ENCODE peak calls at places on chromosomes 3 and 15, in seven cellular contexts. V is glutamatergic neuron, C is fibroblast of lung, B is cardiac muscle cell, O is OCI-LY7, H is fibroblast of the aortic adventitia, R is heart right ventricle. Q is an unnamed sample.

GRCh38 chr3:99846472-99846871 is 28.8 kb downstream of the CMSS1 start:
- DNase-seq in V (no peak), C (peak), B (peak), O (no peak), H (peak), R (no peak), Q (peak)

GRCh38 chr3:30059240-30059639 is 547.2 kb upstream of the TGFBR2 start:
- DNase-seq in V (no peak), C (no peak), B (no peak), O (no peak), H (no peak), R (no peak), Q (no peak)

GRCh38 chr3:5013021-5013906 is 34.0 kb downstream of the BHLHE40 start:
- DNase-seq in V (no peak), C (peak), B (no peak), O (no peak), H (peak), R (no peak), Q (peak)

GRCh38 chr3:66536791-66537190 is 36.0 kb upstream of the LRIG1 start:
- DNase-seq in V (no peak), C (no peak), B (no peak), O (no peak), H (no peak), R (no peak), Q (no peak)

GRCh38 chr15:43968551-43968950 is 141.7 kb downstream of the WDR76 start:
- DNase-seq in V (no peak), C (no peak), B (no peak), O (no peak), H (no peak), R (no peak), Q (no peak)

GRCh38 chr15:80584973-80585372 is 110.1 kb upstream of the ABHD17C start:
- DNase-seq in V (no peak), C (no peak), B (peak), O (no peak), H (peak), R (no peak), Q (no peak)

GRCh38 chr15:69807752-69808151 is 290.0 kb downstream of the TLE3 start:
- DNase-seq in V (no peak), C (peak), B (peak), O (no peak), H (no peak), R (peak), Q (no peak)

GRCh38 chr3:187066228-187066995 is 72.9 kb downstream of the RPL39L start:
- DNase-seq in V (no peak), C (peak), B (peak), O (peak), H (peak), R (no peak), Q (peak)

GRCh38 chr15:63506537-63507035 is 2.2 kb downstream of the USP3 start:
- DNase-seq in V (no peak), C (peak), B (no peak), O (peak), H (no peak), R (no peak), Q (peak)

GRCh38 chr3:55571913-55572312 is 84.8 kb upstream of the WNT5A start:
- DNase-seq in V (no peak), C (peak), B (peak), O (no peak), H (no peak), R (peak), Q (no peak)

GRCh38 chr15:98684441-98684840 is 36.1 kb downstream of the IGF1R start:
- DNase-seq in V (no peak), C (peak), B (peak), O (no peak), H (peak), R (no peak), Q (peak)

GRCh38 chr15:99485153-99485947 is 80.4 kb upstream of the MEF2A start:
- DNase-seq in V (no peak), C (no peak), B (no peak), O (no peak), H (no peak), R (no peak), Q (no peak)

GRCh38 chr15:84893607-84894006 is 9.1 kb downstream of the SLC28A1 start:
- DNase-seq in V (no peak), C (no peak), B (no peak), O (no peak), H (no peak), R (no peak), Q (no peak)

GRCh38 chr3:30227571-30228301 is 378.7 kb upstream of the TGFBR2 start:
- DNase-seq in V (no peak), C (peak), B (peak), O (no peak), H (peak), R (no peak), Q (peak)

GRCh38 chr3:103393395-103394186 is 958.8 kb downstream of the ZPLD1 start:
- DNase-seq in V (no peak), C (peak), B (no peak), O (no peak), H (no peak), R (no peak), Q (peak)

GRCh38 chr3:189573004-189573403 is 58.2 kb upstream of the TP63 start:
- DNase-seq in V (no peak), C (peak), B (peak), O (no peak), H (peak), R (no peak), Q (no peak)

GRCh38 chr3:183211390-183211789 is 41.7 kb upstream of the B3GNT5 start:
- DNase-seq in V (no peak), C (no peak), B (no peak), O (no peak), H (no peak), R (peak), Q (no peak)

DNA sequence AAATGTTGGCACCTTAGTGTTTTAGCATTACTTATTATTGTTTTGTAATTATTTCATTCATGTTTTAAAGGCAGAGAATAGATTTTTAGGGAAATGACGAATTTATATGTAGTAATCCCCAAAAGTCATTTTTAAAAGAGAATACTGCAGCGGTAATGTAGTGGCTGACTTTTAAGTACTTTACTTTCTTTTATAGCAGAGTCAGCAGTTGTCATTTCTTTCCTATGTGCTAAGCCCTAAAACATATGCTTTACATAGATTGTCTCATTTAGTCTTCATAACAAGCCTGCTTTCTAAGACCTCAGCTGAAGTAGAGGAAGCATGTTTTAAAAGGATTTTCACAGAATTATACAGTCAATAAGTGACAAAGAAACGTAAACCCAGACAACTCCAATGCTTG is 102.1 kb upstream of the PEX5L start:
- DNase-seq in V (no peak), C (no peak), B (no peak), O (no peak), H (no peak), R (no peak), Q (no peak)
- TF ChIP-seq CTCF in V (no peak), C (no peak), B (no peak), O (no peak), H (no peak), R (no peak), Q (no peak)

GRCh38 chr3:23884481-23884880 is 32.3 kb downstream of the NKIRAS1 start:
- DNase-seq in V (no peak), C (no peak), B (no peak), O (no peak), H (no peak), R (no peak), Q (no peak)
- TF ChIP-seq CTCF in V (no peak), C (peak), B (peak), O (peak), H (peak), R (no peak), Q (peak)

GRCh38 chr3:139427283-139428060 is 38.0 kb upstream of the COPB2 start:
- DNase-seq in V (no peak), C (peak), B (peak), O (peak), H (peak), R (no peak), Q (peak)
- TF ChIP-seq CTCF in V (peak), C (peak), B (peak), O (peak), H (peak), R (peak), Q (peak)

GRCh38 chr15:65087411-65087810 is 10.9 kb downstream of the KBTBD13 start:
- DNase-seq in V (no peak), C (no peak), B (no peak), O (no peak), H (no peak), R (no peak), Q (no peak)
- TF ChIP-seq CTCF in V (no peak), C (no peak), B (no peak), O (no peak), H (no peak), R (no peak), Q (no peak)

GRCh38 chr15:82647045-82647834 is at the start of gene CPEB1:
- DNase-seq in V (peak), C (peak), B (peak), O (no peak), H (peak), R (peak), Q (peak)

GRCh38 chr15:82647835-82648256 is 683 bp upstream of the CPEB1 start:
- DNase-seq in V (peak), C (no peak), B (no peak), O (no peak), H (no peak), R (peak), Q (no peak)

GRCh38 chr15:82649226-82649999 is 2.2 kb upstream of the CPEB1 start:
- DNase-seq in V (no peak), C (no peak), B (no peak), O (no peak), H (no peak), R (no peak), Q (no peak)

GRCh38 chr15:82650046-82650670 is 3.0 kb upstream of the CPEB1 start:
- DNase-seq in V (no peak), C (no peak), B (no peak), O (no peak), H (no peak), R (no peak), Q (no peak)

GRCh38 chr15:82648257-82649103 is 1.3 kb upstream of the CPEB1 start:
- DNase-seq in V (peak), C (no peak), B (peak), O (no peak), H (no peak), R (no peak), Q (peak)
- TF ChIP-seq CTCF in V (no peak), C (no peak), B (no peak), O (no peak), H (no peak), R (no peak), Q (no peak)

GRCh38 chr3:11611271-11611893 is 32.3 kb downstream of the VGLL4 start:
- DNase-seq in V (no peak), C (peak), B (no peak), O (no peak), H (no peak), R (no peak), Q (no peak)
- TF ChIP-seq CTCF in V (no peak), C (no peak), B (no peak), O (no peak), H (no peak), R (no peak), Q (no peak)

DNA sequence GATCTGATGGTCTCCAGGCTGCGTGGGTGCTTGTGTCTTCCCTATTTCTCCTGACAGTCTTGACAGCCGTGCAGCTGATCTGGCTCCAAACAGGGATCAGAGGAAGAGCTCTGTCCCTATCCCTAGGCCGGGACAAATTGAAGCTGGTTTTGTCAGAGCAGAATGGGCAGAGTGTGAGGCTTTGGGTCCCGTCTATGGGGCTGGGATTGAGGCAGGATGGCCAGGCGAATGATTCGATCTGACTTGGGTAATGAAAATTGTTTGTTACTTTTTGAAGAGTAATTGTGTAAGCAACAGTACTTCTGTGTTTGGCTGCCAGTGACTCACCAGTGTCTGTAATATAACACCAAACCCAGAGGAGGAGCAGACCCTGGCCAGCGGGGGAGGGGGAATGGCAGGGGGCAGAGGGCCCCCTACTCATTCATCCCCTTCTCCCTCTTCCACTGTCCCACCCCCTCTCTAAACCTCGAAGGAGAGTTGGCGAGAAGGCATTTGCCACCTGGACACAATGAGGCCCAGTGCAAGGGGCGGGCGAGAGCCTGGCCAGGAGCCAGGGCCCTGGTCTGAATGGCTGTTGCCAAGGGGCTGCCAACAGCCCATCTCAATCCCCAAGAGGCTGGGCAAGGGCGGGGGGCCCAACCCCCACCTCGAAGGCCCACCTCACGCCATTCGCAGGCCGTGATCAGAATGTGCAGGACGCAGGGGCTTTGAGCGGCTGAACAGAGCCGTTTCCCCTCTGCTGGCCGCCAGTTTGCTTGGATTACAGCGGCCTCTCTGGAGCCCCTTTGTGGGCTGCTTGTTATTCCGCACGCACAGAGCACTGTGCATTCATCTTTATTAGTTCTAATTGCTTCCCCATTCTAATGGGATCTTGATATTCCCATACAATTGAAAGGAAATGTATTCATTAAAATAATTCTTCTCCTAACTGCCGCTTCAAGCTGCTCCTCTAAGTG is 5.1 kb upstream of the MAGEF1 start:
- DNase-seq in V (no peak), C (peak), B (peak), O (no peak), H (peak), R (peak), Q (peak)
- TF ChIP-seq CTCF in V (no peak), C (peak), B (no peak), O (no peak), H (no peak), R (no peak), Q (no peak)

GRCh38 chr15:76866716-76867321 is 38.3 kb downstream of the SCAPER start:
- DNase-seq in V (no peak), C (peak), B (peak), O (peak), H (peak), R (no peak), Q (peak)
- TF ChIP-seq CTCF in V (peak), C (peak), B (peak), O (peak), H (peak), R (peak), Q (peak)

GRCh38 chr15:73873889-73874511 is 636 bp downstream of the TBC1D21 start:
- DNase-seq in V (no peak), C (peak), B (peak), O (peak), H (peak), R (no peak), Q (peak)

GRCh38 chr15:73876779-73877178 is 3.4 kb downstream of the TBC1D21 start:
- DNase-seq in V (no peak), C (no peak), B (no peak), O (no peak), H (no peak), R (no peak), Q (no peak)

GRCh38 chr15:73870700-73871408 is 2.5 kb upstream of the TBC1D21 start:
- DNase-seq in V (no peak), C (peak), B (peak), O (no peak), H (peak), R (peak), Q (peak)

GRCh38 chr15:73872370-73872769 is 994 bp upstream of the TBC1D21 start:
- DNase-seq in V (no peak), C (peak), B (peak), O (no peak), H (peak), R (no peak), Q (peak)

GRCh38 chr15:73873456-73873855 is at the start of gene TBC1D21:
- DNase-seq in V (no peak), C (no peak), B (no peak), O (no peak), H (no peak), R (no peak), Q (no peak)
- TF ChIP-seq CTCF in V (no peak), C (no peak), B (no peak), O (no peak), H (no peak), R (no peak), Q (no peak)

Q was measured in foreskin fibroblast.